ENCODE peak calls at places on chromosomes 2 and 18, in ten cellular contexts. O is mesendoderm; Q is SW480; Z is NCI-H345; R is RWPE1; J is A172; K is stimulated activated CD8-positive, alpha-beta memory T cell treated with anti-CD3 and anti-CD28 coated beads, Interleukin-15, amount 100 ng/mL, for 24 hours; U is T-helper 1 cell; M is HCEC 1CT; X is activated CD8-positive, alpha-beta memory T cell treated with anti-CD3 and anti-CD28 coated beads for 24 hours. A is an unnamed sample.

GRCh38 chr2:178391701-178392100 is 59.3 kb downstream of the PRKRA start:
- DNase-seq in O (no peak), Q (no peak), Z (no peak), R (no peak), J (no peak), K (no peak), U (no peak), M (no peak), X (no peak), A (no peak)

GRCh38 chr18:27845897-27846296 is 331.0 kb downstream of the CDH2 start:
- DNase-seq in O (no peak), Q (no peak), Z (no peak), R (no peak), J (no peak), K (no peak), U (no peak), M (peak; percentile 22), X (no peak), A (no peak)

GRCh38 chr2:178109813-178110212 is 2.4 kb upstream of the RBM45 start:
- DNase-seq in O (peak; percentile 33), Q (peak; percentile 62), Z (peak; percentile 71), R (peak; percentile 48), J (peak; percentile 57), K (no peak), U (no peak), M (peak; percentile 57), X (no peak), A (peak; percentile 77)

GRCh38 chr2:134453476-134453875 is 199.6 kb downstream of the MGAT5 start:
- DNase-seq in O (no peak), Q (no peak), Z (no peak), R (no peak), J (no peak), K (no peak), U (no peak), M (no peak), X (no peak), A (no peak)

GRCh38 chr2:185374878-185375277 is 363.7 kb upstream of the FSIP2 start:
- DNase-seq in O (no peak), Q (no peak), Z (no peak), R (no peak), J (no peak), K (no peak), U (no peak), M (peak; percentile 74), X (no peak), A (no peak)

GRCh38 chr2:47076586-47077441 is 78.3 kb downstream of the STPG4 start:
- DNase-seq in O (peak; percentile 93), Q (peak; percentile 98), Z (no peak), R (peak; percentile 96), J (peak; percentile 100), K (no peak), U (no peak), M (peak; percentile 97), X (no peak), A (peak; percentile 29)

GRCh38 chr18:56927795-56928194 is 219.1 kb upstream of the BOD1L2 start:
- DNase-seq in O (no peak), Q (no peak), Z (no peak), R (no peak), J (no peak), K (no peak), U (no peak), M (no peak), X (no peak), A (no peak)

GRCh38 chr18:9802774-9803697 is 82.7 kb upstream of the TXNDC2 start:
- DNase-seq in O (peak; percentile 52), Q (no peak), Z (no peak), R (no peak), J (no peak), K (no peak), U (no peak), M (no peak), X (no peak), A (no peak)

GRCh38 chr2:236238756-236239155 is 25.4 kb downstream of the ASB18 start:
- DNase-seq in O (peak; percentile 9), Q (no peak), Z (no peak), R (no peak), J (no peak), K (no peak), U (no peak), M (no peak), X (no peak), A (no peak)

GRCh38 chr18:29925566-29925965 is 1117.0 kb downstream of the DSC3 start:
- DNase-seq in O (no peak), Q (no peak), Z (no peak), R (no peak), J (no peak), K (no peak), U (no peak), M (no peak), X (no peak), A (no peak)

GRCh38 chr18:76479351-76480238 is 15.4 kb downstream of the ZNF516 start:
- DNase-seq in O (no peak), Q (no peak), Z (no peak), R (no peak), J (no peak), K (no peak), U (no peak), M (no peak), X (no peak), A (no peak)

GRCh38 chr2:19119326-19120001 is 239.0 kb downstream of the OSR1 start:
- DNase-seq in O (no peak), Q (no peak), Z (no peak), R (no peak), J (no peak), K (no peak), U (no peak), M (no peak), X (no peak), A (no peak)

GRCh38 chr2:42767899-42768705 is 4.2 kb upstream of the OXER1 start:
- DNase-seq in O (no peak), Q (no peak), Z (no peak), R (no peak), J (no peak), K (no peak), U (no peak), M (no peak), X (no peak), A (no peak)

GRCh38 chr2:207530160-207531023 is 630 bp downstream of the CREB1 start:
- DNase-seq in O (peak; percentile 51), Q (peak; percentile 61), Z (peak; percentile 28), R (peak; percentile 37), J (peak; percentile 52), K (peak; percentile 11), U (peak; percentile 16), M (peak; percentile 38), X (peak; percentile 83), A (peak; percentile 64)

GRCh38 chr2:208541982-208542464 is 135.4 kb downstream of the PTH2R start:
- DNase-seq in O (no peak), Q (no peak), Z (no peak), R (no peak), J (no peak), K (no peak), U (no peak), M (no peak), X (no peak), A (no peak)

GRCh38 chr2:226799211-226799975 is at the start of gene IRS1:
- DNase-seq in O (peak; percentile 92), Q (peak; percentile 60), Z (peak; percentile 77), R (peak; percentile 62), J (peak; percentile 57), K (peak; percentile 38), U (peak; percentile 30), M (peak; percentile 80), X (peak; percentile 85), A (peak; percentile 72)

GRCh38 chr2:134218928-134219707 is 34.8 kb upstream of the MGAT5 start:
- DNase-seq in O (no peak), Q (peak; percentile 44), Z (no peak), R (no peak), J (peak; percentile 51), K (no peak), U (no peak), M (no peak), X (peak; percentile 70), A (no peak)